ENCODE peak calls at places on chromosomes 11 and 22, in nine cellular contexts. One of them, this sample, is unnamed.

GRCh38 chr11:3170756-3171670 is 5.9 kb upstream of the OSBPL5 start:
- DNase-seq in brain microvascular endothelial cell: no peak
- DNase-seq in K562: no peak
- DNase-seq in fibroblast of lung: no peak
- DNase-seq in AG10803: no peak
- DNase-seq in HFFc6: no peak
- DNase-seq in HFF-Myc: no peak
- DNase-seq in left lung: no peak
- DNase-seq in fibroblast of mammary gland: no peak
- DNase-seq in this sample: no peak

GRCh38 chr22:24503137-24503850 is 8.2 kb downstream of the UPB1 start:
- DNase-seq in HFF-Myc: no peak
- DNase-seq in left lung: peak
- DNase-seq in AG10803: peak
- DNase-seq in HFFc6: peak
- DNase-seq in K562: peak
- DNase-seq in fibroblast of lung: peak
- DNase-seq in brain microvascular endothelial cell: peak
- DNase-seq in fibroblast of mammary gland: peak
- DNase-seq in this sample: peak

GRCh38 chr11:890794-891600 is 19.6 kb downstream of the CHID1 start:
- DNase-seq in brain microvascular endothelial cell: no peak
- DNase-seq in HFFc6: no peak
- DNase-seq in left lung: no peak
- DNase-seq in fibroblast of lung: no peak
- DNase-seq in fibroblast of mammary gland: no peak
- DNase-seq in AG10803: no peak
- DNase-seq in K562: no peak
- DNase-seq in HFF-Myc: no peak
- DNase-seq in this sample: no peak

GRCh38 chr11:19013181-19013857 is 47.2 kb downstream of the MRGPRX2 start:
- DNase-seq in HFF-Myc: no peak
- DNase-seq in fibroblast of lung: no peak
- DNase-seq in fibroblast of mammary gland: no peak
- DNase-seq in left lung: no peak
- DNase-seq in brain microvascular endothelial cell: no peak
- DNase-seq in HFFc6: no peak
- DNase-seq in K562: peak
- DNase-seq in AG10803: no peak
- DNase-seq in this sample: no peak

GRCh38 chr11:114197799-114198500 is 98.2 kb upstream of the NNMT start:
- DNase-seq in HFF-Myc: peak
- DNase-seq in brain microvascular endothelial cell: peak
- DNase-seq in fibroblast of lung: peak
- DNase-seq in fibroblast of mammary gland: peak
- DNase-seq in K562: no peak
- DNase-seq in AG10803: peak
- DNase-seq in left lung: peak
- DNase-seq in HFFc6: peak
- DNase-seq in this sample: peak

GRCh38 chr11:72026029-72026428 is 27.3 kb downstream of the IL18BP start:
- DNase-seq in left lung: no peak
- DNase-seq in HFFc6: no peak
- DNase-seq in HFF-Myc: no peak
- DNase-seq in K562: no peak
- DNase-seq in brain microvascular endothelial cell: no peak
- DNase-seq in fibroblast of mammary gland: no peak
- DNase-seq in fibroblast of lung: no peak
- DNase-seq in AG10803: no peak
- DNase-seq in this sample: no peak

GRCh38 chr11:27291302-27291889 is 71.6 kb downstream of the CCDC34 start:
- DNase-seq in fibroblast of lung: no peak
- DNase-seq in AG10803: no peak
- DNase-seq in HFF-Myc: no peak
- DNase-seq in fibroblast of mammary gland: peak
- DNase-seq in left lung: no peak
- DNase-seq in brain microvascular endothelial cell: no peak
- DNase-seq in K562: peak
- DNase-seq in HFFc6: no peak
- DNase-seq in this sample: no peak

GRCh38 chr11:14519692-14520085 is 497 bp downstream of the PSMA1 start:
- DNase-seq in brain microvascular endothelial cell: peak
- DNase-seq in left lung: no peak
- DNase-seq in HFF-Myc: no peak
- DNase-seq in fibroblast of mammary gland: peak
- DNase-seq in HFFc6: peak
- DNase-seq in K562: no peak
- DNase-seq in fibroblast of lung: no peak
- DNase-seq in AG10803: no peak
- DNase-seq in this sample: no peak

GRCh38 chr11:74696932-74697687 is 34.1 kb downstream of the CHRDL2 start:
- DNase-seq in AG10803: peak
- DNase-seq in fibroblast of lung: peak
- DNase-seq in HFFc6: peak
- DNase-seq in left lung: peak
- DNase-seq in K562: peak
- DNase-seq in fibroblast of mammary gland: peak
- DNase-seq in HFF-Myc: no peak
- DNase-seq in brain microvascular endothelial cell: peak
- DNase-seq in this sample: peak

GRCh38 chr11:12914401-12914912 is 94.7 kb upstream of the RASSF10 start:
- DNase-seq in HFFc6: peak
- DNase-seq in HFF-Myc: peak
- DNase-seq in fibroblast of mammary gland: peak
- DNase-seq in brain microvascular endothelial cell: no peak
- DNase-seq in AG10803: peak
- DNase-seq in left lung: no peak
- DNase-seq in K562: peak
- DNase-seq in fibroblast of lung: peak
- DNase-seq in this sample: peak

GRCh38 chr11:112298535-112298934 is 37.9 kb upstream of the PLET1 start:
- DNase-seq in HFFc6: no peak
- DNase-seq in fibroblast of mammary gland: no peak
- DNase-seq in left lung: no peak
- DNase-seq in AG10803: no peak
- DNase-seq in fibroblast of lung: no peak
- DNase-seq in K562: no peak
- DNase-seq in brain microvascular endothelial cell: no peak
- DNase-seq in HFF-Myc: no peak
- DNase-seq in this sample: no peak

GRCh38 chr11:115420524-115420923 is 83.7 kb downstream of the CADM1 start:
- DNase-seq in fibroblast of lung: no peak
- DNase-seq in left lung: no peak
- DNase-seq in brain microvascular endothelial cell: no peak
- DNase-seq in fibroblast of mammary gland: no peak
- DNase-seq in K562: no peak
- DNase-seq in HFFc6: no peak
- DNase-seq in AG10803: no peak
- DNase-seq in HFF-Myc: no peak
- DNase-seq in this sample: no peak

GRCh38 chr11:19561011-19561410 is 151.6 kb upstream of the NAV2 start:
- DNase-seq in fibroblast of mammary gland: peak
- DNase-seq in brain microvascular endothelial cell: peak
- DNase-seq in AG10803: no peak
- DNase-seq in left lung: no peak
- DNase-seq in fibroblast of lung: peak
- DNase-seq in K562: no peak
- DNase-seq in HFFc6: no peak
- DNase-seq in HFF-Myc: no peak
- DNase-seq in this sample: peak

GRCh38 chr11:78782725-78783124 is 208.1 kb upstream of the NARS2 start:
- DNase-seq in left lung: no peak
- DNase-seq in fibroblast of lung: no peak
- DNase-seq in K562: no peak
- DNase-seq in fibroblast of mammary gland: no peak
- DNase-seq in AG10803: no peak
- DNase-seq in HFF-Myc: no peak
- DNase-seq in HFFc6: no peak
- DNase-seq in brain microvascular endothelial cell: no peak
- DNase-seq in this sample: no peak

GRCh38 chr11:77101043-77101537 is 1.6 kb upstream of the OMP start:
- DNase-seq in left lung: no peak
- DNase-seq in fibroblast of lung: no peak
- DNase-seq in brain microvascular endothelial cell: no peak
- DNase-seq in K562: peak
- DNase-seq in HFFc6: peak
- DNase-seq in fibroblast of mammary gland: peak
- DNase-seq in HFF-Myc: no peak
- DNase-seq in AG10803: peak
- DNase-seq in this sample: peak

GRCh38 chr22:24067587-24068376 is 56.7 kb downstream of the CABIN1 start:
- DNase-seq in K562: no peak
- DNase-seq in fibroblast of mammary gland: no peak
- DNase-seq in AG10803: no peak
- DNase-seq in HFF-Myc: no peak
- DNase-seq in left lung: no peak
- DNase-seq in HFFc6: no peak
- DNase-seq in brain microvascular endothelial cell: no peak
- DNase-seq in fibroblast of lung: no peak
- DNase-seq in this sample: no peak

GRCh38 chr11:117145393-117145761 is 1.3 kb downstream of the PAFAH1B2 start:
- DNase-seq in HFFc6: peak
- DNase-seq in HFF-Myc: no peak
- DNase-seq in left lung: no peak
- DNase-seq in brain microvascular endothelial cell: peak
- DNase-seq in K562: peak
- DNase-seq in AG10803: peak
- DNase-seq in fibroblast of mammary gland: peak
- DNase-seq in fibroblast of lung: peak
- DNase-seq in this sample: peak

GRCh38 chr11:113249491-113249763 is 65.0 kb upstream of the TTC12 start:
- DNase-seq in brain microvascular endothelial cell: no peak
- DNase-seq in fibroblast of lung: peak
- DNase-seq in AG10803: peak
- DNase-seq in fibroblast of mammary gland: peak
- DNase-seq in K562: peak
- DNase-seq in HFFc6: no peak
- DNase-seq in left lung: no peak
- DNase-seq in HFF-Myc: no peak
- DNase-seq in this sample: peak

GRCh38 chr11:47645500-47645899 is 3.1 kb upstream of the MTCH2 start:
- DNase-seq in fibroblast of lung: no peak
- DNase-seq in brain microvascular endothelial cell: no peak
- DNase-seq in K562: no peak
- DNase-seq in HFF-Myc: no peak
- DNase-seq in AG10803: no peak
- DNase-seq in left lung: no peak
- DNase-seq in HFFc6: no peak
- DNase-seq in fibroblast of mammary gland: no peak
- DNase-seq in this sample: no peak

DNA sequence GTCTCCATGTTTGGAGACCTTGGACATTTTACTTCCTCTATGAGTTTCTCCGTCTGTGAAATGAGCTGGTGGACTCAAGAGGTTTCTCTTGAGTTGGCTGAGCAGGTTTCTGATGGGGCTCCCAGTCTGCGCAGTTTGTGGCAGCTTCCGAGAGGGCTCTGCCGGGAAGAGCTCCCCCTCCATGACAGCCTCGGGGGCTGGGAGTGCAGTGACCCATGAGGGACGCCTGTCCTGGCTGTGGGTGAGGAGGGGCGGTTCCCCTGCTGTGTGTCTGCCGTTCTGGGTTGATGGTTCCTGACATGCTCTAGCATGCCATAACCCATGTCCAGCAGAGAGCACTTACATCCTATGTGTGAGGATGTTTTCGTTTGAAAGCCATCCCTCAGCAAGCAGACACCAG is 14.8 kb downstream of the CSF2RB start:
- DNase-seq in left lung: no peak
- DNase-seq in K562: no peak
- DNase-seq in HFF-Myc: no peak
- DNase-seq in HFFc6: no peak
- DNase-seq in fibroblast of lung: no peak
- DNase-seq in brain microvascular endothelial cell: no peak
- DNase-seq in AG10803: no peak
- DNase-seq in fibroblast of mammary gland: no peak
- DNase-seq in this sample: no peak
- TF ChIP-seq CTCF in left lung: no peak
- TF ChIP-seq CTCF in K562: no peak
- TF ChIP-seq CTCF in HFF-Myc: no peak
- TF ChIP-seq CTCF in HFFc6: no peak
- TF ChIP-seq CTCF in fibroblast of lung: no peak
- TF ChIP-seq CTCF in brain microvascular endothelial cell: no peak
- TF ChIP-seq CTCF in AG10803: no peak
- TF ChIP-seq CTCF in fibroblast of mammary gland: no peak
- TF ChIP-seq CTCF in this sample: no peak

GRCh38 chr11:38411149-38411548 is 1813.1 kb upstream of the RAG2 start:
- DNase-seq in left lung: no peak
- DNase-seq in brain microvascular endothelial cell: no peak
- DNase-seq in K562: peak
- DNase-seq in fibroblast of lung: no peak
- DNase-seq in HFFc6: no peak
- DNase-seq in AG10803: no peak
- DNase-seq in fibroblast of mammary gland: no peak
- DNase-seq in HFF-Myc: no peak
- DNase-seq in this sample: no peak
- TF ChIP-seq CTCF in left lung: no peak
- TF ChIP-seq CTCF in brain microvascular endothelial cell: peak
- TF ChIP-seq CTCF in K562: peak
- TF ChIP-seq CTCF in fibroblast of lung: no peak
- TF ChIP-seq CTCF in HFFc6: no peak
- TF ChIP-seq CTCF in AG10803: no peak
- TF ChIP-seq CTCF in fibroblast of mammary gland: no peak
- TF ChIP-seq CTCF in HFF-Myc: no peak
- TF ChIP-seq CTCF in this sample: peak

DNA sequence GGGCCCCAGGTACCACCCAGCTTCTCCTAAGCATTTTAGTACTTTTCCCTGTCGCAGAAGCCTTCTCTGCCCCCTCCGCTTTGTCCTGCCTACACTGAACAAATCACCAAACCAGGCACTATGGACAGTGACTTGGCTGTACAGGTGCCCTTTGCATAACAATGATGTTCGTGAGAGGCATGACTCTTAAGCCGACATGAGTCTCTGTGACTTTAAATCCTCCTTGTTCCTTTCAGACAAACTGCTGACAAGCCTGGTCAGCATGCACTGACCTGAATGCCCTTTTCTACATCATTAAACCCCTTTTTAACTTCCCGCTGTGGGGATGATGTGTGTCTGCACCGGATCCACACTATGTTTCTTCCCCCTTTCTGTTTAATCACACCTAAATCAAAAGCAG is 16.6 kb downstream of the CAVIN3 start:
- DNase-seq in HFFc6: no peak
- DNase-seq in HFF-Myc: no peak
- DNase-seq in left lung: no peak
- DNase-seq in brain microvascular endothelial cell: no peak
- DNase-seq in fibroblast of mammary gland: no peak
- DNase-seq in AG10803: no peak
- DNase-seq in fibroblast of lung: no peak
- DNase-seq in K562: no peak
- DNase-seq in this sample: no peak
- TF ChIP-seq CTCF in HFFc6: no peak
- TF ChIP-seq CTCF in HFF-Myc: no peak
- TF ChIP-seq CTCF in left lung: no peak
- TF ChIP-seq CTCF in brain microvascular endothelial cell: no peak
- TF ChIP-seq CTCF in fibroblast of mammary gland: no peak
- TF ChIP-seq CTCF in AG10803: no peak
- TF ChIP-seq CTCF in fibroblast of lung: no peak
- TF ChIP-seq CTCF in K562: no peak
- TF ChIP-seq CTCF in this sample: no peak

DNA sequence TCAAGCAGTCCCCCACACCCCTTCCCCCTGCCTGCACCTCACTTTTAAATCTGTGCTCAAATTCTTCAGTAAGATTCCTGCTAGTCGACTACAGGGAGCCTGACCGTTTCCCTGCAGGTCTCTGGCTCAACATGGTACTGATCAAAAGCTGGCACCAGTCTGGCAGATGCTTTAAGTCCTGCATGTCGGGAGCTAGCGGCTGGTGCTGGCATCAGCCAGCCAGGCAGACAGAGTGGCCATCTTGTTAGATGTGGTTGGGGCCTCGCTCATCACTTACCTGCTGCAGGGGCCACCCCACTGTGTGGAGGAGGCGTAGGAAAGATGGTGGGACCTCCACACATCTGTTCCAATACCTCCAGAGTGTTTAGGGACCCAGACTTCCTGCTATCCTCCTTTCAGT is 204.4 kb upstream of the SORL1-AS1 start:
- DNase-seq in brain microvascular endothelial cell: no peak
- DNase-seq in HFF-Myc: no peak
- DNase-seq in fibroblast of lung: no peak
- DNase-seq in HFFc6: no peak
- DNase-seq in K562: no peak
- DNase-seq in fibroblast of mammary gland: no peak
- DNase-seq in AG10803: peak
- DNase-seq in left lung: no peak
- DNase-seq in this sample: no peak
- TF ChIP-seq CTCF in brain microvascular endothelial cell: no peak
- TF ChIP-seq CTCF in HFF-Myc: no peak
- TF ChIP-seq CTCF in fibroblast of lung: no peak
- TF ChIP-seq CTCF in HFFc6: no peak
- TF ChIP-seq CTCF in K562: no peak
- TF ChIP-seq CTCF in fibroblast of mammary gland: no peak
- TF ChIP-seq CTCF in AG10803: no peak
- TF ChIP-seq CTCF in left lung: no peak
- TF ChIP-seq CTCF in this sample: no peak